ENCODE peak calls at places on chromosomes 5 and 9, in four cellular contexts. F is WTC11, P is kidney tubule cell, D is NCI-H748 treated with DMSO at 0.1 percent for 48 hours. C is an unnamed sample.

GRCh38 chr5:181059297-181060230 is 19.5 kb downstream of the BTNL9 start:
- DNase-seq in F (peak), P (no peak), D (no peak), C (peak)

GRCh38 chr5:96649251-96649937 is 12.8 kb upstream of the CAST start:
- DNase-seq in F (no peak), P (no peak), D (no peak), C (no peak)

GRCh38 chr5:158701406-158702177 is 398.1 kb downstream of the EBF1 start:
- DNase-seq in F (no peak), P (peak), D (no peak), C (no peak)

GRCh38 chr9:15144567-15145174 is 162.3 kb downstream of the TTC39B start:
- DNase-seq in F (no peak), P (peak), D (peak), C (no peak)

GRCh38 chr5:179731791-179732411 is 721 bp upstream of the MAML1 start:
- DNase-seq in F (peak), P (no peak), D (no peak), C (no peak)

GRCh38 chr5:1545126-1545797 is 21.5 kb upstream of the LPCAT1 start:
- DNase-seq in F (no peak), P (no peak), D (no peak), C (no peak)

GRCh38 chr9:101626295-101626694 is 31.5 kb upstream of the PPP3R2 start:
- DNase-seq in F (no peak), P (no peak), D (no peak), C (no peak)

GRCh38 chr5:27290166-27290565 is 251.8 kb upstream of the CDH9 start:
- DNase-seq in F (no peak), P (no peak), D (no peak), C (no peak)

GRCh38 chr5:134071850-134072207 is 42.7 kb upstream of the TCF7 start:
- DNase-seq in F (no peak), P (no peak), D (no peak), C (no peak)

GRCh38 chr5:59485629-59486439 is 407.7 kb downstream of the PDE4D start:
- DNase-seq in F (no peak), P (peak), D (no peak), C (no peak)

GRCh38 chr5:71828641-71829040 is 109.6 kb downstream of the CARTPT start:
- DNase-seq in F (no peak), P (no peak), D (no peak), C (no peak)

GRCh38 chr5:178431777-178432155 is 158.4 kb downstream of the COL23A1 start:
- DNase-seq in F (no peak), P (peak), D (no peak), C (no peak)

GRCh38 chr5:60891667-60892066 is 47.6 kb upstream of the ELOVL7 start:
- DNase-seq in F (no peak), P (no peak), D (no peak), C (no peak)

GRCh38 chr9:133341369-133342082 is 5.5 kb upstream of the SURF6 start:
- DNase-seq in F (no peak), P (no peak), D (no peak), C (no peak)

GRCh38 chr9:13020706-13021105 is 245.9 kb downstream of the LURAP1L start:
- DNase-seq in F (no peak), P (no peak), D (no peak), C (no peak)

GRCh38 chr5:14818931-14819790 is 52.4 kb downstream of the ANKH start:
- DNase-seq in F (no peak), P (no peak), D (no peak), C (no peak)

GRCh38 chr9:113738898-113739604 is 137.1 kb upstream of the ZNF618 start:
- DNase-seq in F (no peak), P (no peak), D (no peak), C (peak)

GRCh38 chr5:68330564-68330963 is 115.0 kb downstream of the PIK3R1 start:
- DNase-seq in F (no peak), P (peak), D (no peak), C (no peak)

GRCh38 chr5:162550236-162550635 is 482.7 kb downstream of the GABRG2 start:
- DNase-seq in F (no peak), P (no peak), D (no peak), C (no peak)

GRCh38 chr9:93531374-93531773 is 45.0 kb upstream of the PHF2 start:
- DNase-seq in F (no peak), P (no peak), D (no peak), C (no peak)

GRCh38 chr5:67998709-67999251 is 216.8 kb upstream of the PIK3R1 start:
- DNase-seq in F (no peak), P (peak), D (no peak), C (no peak)

GRCh38 chr5:13660072-13660471 is 284.4 kb downstream of the DNAH5 start:
- DNase-seq in F (no peak), P (peak), D (no peak), C (no peak)

GRCh38 chr5:133690746-133691145 is 78.4 kb upstream of the FSTL4 start:
- DNase-seq in F (no peak), P (no peak), D (no peak), C (no peak)

GRCh38 chr9:84230355-84231136 is 110.0 kb downstream of the SLC28A3 start:
- DNase-seq in F (no peak), P (peak), D (no peak), C (no peak)

GRCh38 chr9:130931508-130932150 is 7.4 kb downstream of the FIBCD1 start:
- DNase-seq in F (no peak), P (peak), D (no peak), C (no peak)

GRCh38 chr5:99646011-99646647 is 717.3 kb upstream of the CHD1 start:
- DNase-seq in F (no peak), P (no peak), D (no peak), C (no peak)

GRCh38 chr5:17360879-17361278 is 137.2 kb upstream of the TAF11L2 start:
- DNase-seq in F (no peak), P (no peak), D (no peak), C (no peak)

GRCh38 chr5:54531536-54531935 is 14.0 kb downstream of the SNX18 start:
- DNase-seq in F (no peak), P (peak), D (no peak), C (no peak)

GRCh38 chr9:706606-707451 is 134.7 kb upstream of the DMRT1 start:
- DNase-seq in F (peak), P (peak), D (no peak), C (peak)

GRCh38 chr9:133463864-133464615 is 4.3 kb downstream of the CACFD1 start:
- DNase-seq in F (no peak), P (no peak), D (no peak), C (no peak)

GRCh38 chr9:76756273-76756650 is 8.0 kb upstream of the PCA3 start:
- DNase-seq in F (peak), P (peak), D (peak), C (peak)

GRCh38 chr5:171764265-171764664 is 21.4 kb upstream of the SMIM23 start:
- DNase-seq in F (no peak), P (no peak), D (no peak), C (no peak)

GRCh38 chr5:56669534-56670483 is 145.5 kb upstream of the MAP3K1 start:
- DNase-seq in F (peak), P (peak), D (peak), C (no peak)

GRCh38 chr9:122159925-122160246 is 178 bp downstream of the MORN5 start:
- DNase-seq in F (no peak), P (no peak), D (no peak), C (no peak)

GRCh38 chr5:43840424-43841232 is 237.6 kb downstream of the NNT start:
- DNase-seq in F (no peak), P (no peak), D (no peak), C (no peak)

GRCh38 chr5:123120197-123120596 is 31.2 kb downstream of the PRDM6 start:
- DNase-seq in F (peak), P (no peak), D (no peak), C (no peak)

GRCh38 chr9:32581512-32582143 is 8.7 kb upstream of the NDUFB6 start:
- DNase-seq in F (no peak), P (peak), D (peak), C (no peak)

GRCh38 chr5:154101184-154101583 is 62.4 kb downstream of the MFAP3 start:
- DNase-seq in F (no peak), P (no peak), D (no peak), C (no peak)

GRCh38 chr9:138058181-138058580 is 180.6 kb downstream of the CACNA1B start:
- DNase-seq in F (no peak), P (no peak), D (no peak), C (no peak)

GRCh38 chr5:10789021-10789420 is 28.0 kb upstream of the DAP start:
- DNase-seq in F (no peak), P (no peak), D (no peak), C (no peak)